ENCODE peak calls at places on chromosomes 3 and 15, in ten cellular contexts. P, A, L, S, M, Z, B, G, V and N are unnamed samples.

GRCh38 chr3:127351775-127352350 is 64.0 kb upstream of the PRR20G start:
- DNase-seq in L (no peak), A (no peak), V (no peak), Z (no peak), M (no peak), B (no peak), G (no peak), S (no peak), P (peak; percentile 14), N (no peak)

GRCh38 chr3:192079098-192079497 is 618.1 kb downstream of the PYDC2 start:
- DNase-seq in A (no peak), G (peak; percentile 21), V (peak; percentile 99), B (no peak), P (peak; percentile 93), S (no peak), M (no peak), L (no peak), Z (no peak), N (peak; percentile 94)

GRCh38 chr15:82874961-82875360 is 65.5 kb downstream of the WHAMM start:
- DNase-seq in V (no peak), B (no peak), A (no peak), P (no peak), M (no peak), G (no peak), S (no peak), L (no peak), Z (no peak), N (no peak)

GRCh38 chr15:79977431-79977940 is 6.5 kb upstream of the BCL2A1 start:
- DNase-seq in Z (no peak), A (no peak), G (no peak), P (no peak), B (no peak), L (no peak), M (no peak), S (no peak), V (no peak), N (no peak)

GRCh38 chr3:124701687-124702086 is 28.6 kb upstream of the UMPS start:
- DNase-seq in S (no peak), L (peak; percentile 73), A (no peak), G (no peak), V (no peak), B (no peak), M (no peak), Z (no peak), P (no peak), N (no peak)

GRCh38 chr15:83999396-84000120 is 236.0 kb upstream of the GOLGA6L4 start:
- DNase-seq in A (no peak), M (no peak), G (no peak), Z (no peak), P (no peak), L (no peak), V (no peak), B (no peak), S (no peak), N (no peak)

GRCh38 chr3:183437060-183437459 is 8.6 kb upstream of the MCF2L2 start:
- DNase-seq in G (no peak), A (no peak), L (no peak), M (no peak), S (no peak), B (no peak), Z (no peak), V (no peak), P (no peak), N (no peak)

GRCh38 chr3:20023663-20024417 is 11.8 kb upstream of the PP2D1 start:
- DNase-seq in B (peak; percentile 26), P (no peak), M (no peak), A (peak; percentile 50), L (no peak), Z (no peak), V (no peak), G (no peak), S (no peak), N (no peak)

GRCh38 chr15:90716317-90716975 is 700 bp upstream of the BLM start:
- DNase-seq in G (peak; percentile 8), Z (no peak), B (no peak), V (no peak), S (peak; percentile 22), A (no peak), M (no peak), L (no peak), P (no peak), N (no peak)

GRCh38 chr3:72077473-72078259 is 292.7 kb upstream of the PROK2 start:
- DNase-seq in L (no peak), B (no peak), Z (no peak), P (no peak), M (no peak), A (no peak), S (no peak), V (no peak), G (no peak), N (no peak)

GRCh38 chr3:102104093-102104492 is 254.8 kb downstream of the NFKBIZ start:
- DNase-seq in G (no peak), Z (no peak), V (no peak), S (no peak), P (no peak), L (no peak), M (no peak), B (no peak), A (no peak), N (no peak)

GRCh38 chr3:170054204-170054603 is 16.4 kb downstream of the GPR160 start:
- DNase-seq in B (no peak), Z (no peak), M (no peak), V (peak; percentile 15), P (no peak), G (peak; percentile 30), L (no peak), S (no peak), A (no peak), N (no peak)